ENCODE peak calls at places on chromosomes 11 and 22, in four cellular contexts. F is H1, C is GM12878, K is K562. A is an unnamed sample.
A peak's percentile ranks its signal among the peaks of the same experiment; 100 is the strongest.

GRCh38 chr11:57248780-57249383 is 11.8 kb upstream of the APLNR start:
- DNase-seq in F (peak; percentile 85), C (no peak), K (peak; percentile 74), A (peak; percentile 45)

GRCh38 chr22:44408227-44409192 is 89.5 kb downstream of the RTL6 start:
- DNase-seq in F (no peak), C (no peak), K (no peak), A (no peak)

GRCh38 chr11:125903753-125904659 is at the start of gene DDX25:
- DNase-seq in F (peak; percentile 84), C (no peak), K (no peak), A (no peak)

GRCh38 chr22:16955678-16956210 is 52.3 kb downstream of the GAB4 start:
- DNase-seq in F (peak; percentile 20), C (no peak), K (no peak), A (no peak)

GRCh38 chr22:49618689-49618953 is 209.1 kb downstream of the BRD1 start:
- DNase-seq in F (no peak), C (no peak), K (no peak), A (no peak)

GRCh38 chr11:23123766-23124165 is 263.5 kb upstream of the CCDC179 start:
- DNase-seq in F (no peak), C (no peak), K (no peak), A (no peak)

GRCh38 chr22:38290347-38290746 is 17.5 kb upstream of the TMEM184B start:
- DNase-seq in F (no peak), C (no peak), K (no peak), A (no peak)

GRCh38 chr11:113162590-113162961 is 151.8 kb upstream of the TTC12 start:
- DNase-seq in F (no peak), C (no peak), K (no peak), A (no peak)

GRCh38 chr11:84089072-84090057 is 803.2 kb upstream of the CCDC90B start:
- DNase-seq in F (no peak), C (no peak), K (no peak), A (peak; percentile 1)

GRCh38 chr11:130710442-130711101 is 205.7 kb downstream of the SNX19 start:
- DNase-seq in F (no peak), C (no peak), K (no peak), A (no peak)

GRCh38 chr22:38440747-38441350 is 14.2 kb downstream of the KCNJ4 start:
- DNase-seq in F (no peak), C (no peak), K (no peak), A (no peak)

GRCh38 chr11:59206635-59207034 is 6.1 kb downstream of the MPEG1 start:
- DNase-seq in F (peak; percentile 65), C (no peak), K (peak; percentile 30), A (peak; percentile 42)

GRCh38 chr22:39439170-39439569 is 17.6 kb upstream of the MGAT3 start:
- DNase-seq in F (no peak), C (no peak), K (peak; percentile 36), A (peak; percentile 25)

GRCh38 chr22:19765477-19766234 is 5.1 kb downstream of the TBX1 start:
- DNase-seq in F (peak; percentile 84), C (no peak), K (peak; percentile 70), A (no peak)

GRCh38 chr11:131802416-131802815 is 432.0 kb downstream of the NTM start:
- DNase-seq in F (no peak), C (no peak), K (no peak), A (no peak)

GRCh38 chr22:24768537-24769374 is 5.8 kb downstream of the PIWIL3 start:
- DNase-seq in F (peak; percentile 76), C (no peak), K (peak; percentile 55), A (peak; percentile 55)

GRCh38 chr11:108669711-108670110 is 4.8 kb downstream of the DDX10 start:
- DNase-seq in F (no peak), C (no peak), K (no peak), A (no peak)

GRCh38 chr11:62923634-62924411 is 2.7 kb upstream of the CHRM1 start:
- DNase-seq in F (peak; percentile 71), C (peak; percentile 21), K (no peak), A (no peak)

GRCh38 chr22:47043835-47044721 is 281.6 kb downstream of the TBC1D22A start:
- DNase-seq in F (no peak), C (no peak), K (no peak), A (no peak)

GRCh38 chr22:25818541-25818940 is 76.6 kb downstream of the MYO18B start:
- DNase-seq in F (no peak), C (no peak), K (no peak), A (no peak)

GRCh38 chr11:705646-706438 is at the start of gene EPS8L2:
- DNase-seq in F (peak; percentile 73), C (no peak), K (peak; percentile 82), A (no peak)
- TF ChIP-seq BRCA1 in F (no peak), C (no peak), K (no peak), A (no peak)

GRCh38 chr11:6920702-6921101 is at the start of gene OR2D3:
- DNase-seq in F (no peak), C (no peak), K (no peak), A (no peak)
- TF ChIP-seq ATF3 in F (no peak), C (no peak), K (no peak), A (no peak)

GRCh38 chr11:61546663-61547062 is 34.2 kb downstream of the SYT7 start:
- DNase-seq in F (no peak), C (no peak), K (no peak), A (no peak)
- TF ChIP-seq BRCA1 in F (no peak), C (no peak), K (no peak), A (no peak)

GRCh38 chr11:12105471-12105870 is 4.9 kb upstream of the MICAL2 start:
- DNase-seq in F (no peak), C (no peak), K (no peak), A (no peak)
- TF ChIP-seq ATF3 in F (no peak), C (no peak), K (no peak), A (no peak)

GRCh38 chr11:64924910-64925284 is 408 bp downstream of the PPP2R5B start:
- DNase-seq in F (peak; percentile 61), C (no peak), K (no peak), A (no peak)
- TF ChIP-seq BRCA1 in F (no peak), C (no peak), K (no peak), A (no peak)

GRCh38 chr11:72760543-72761400 is 8.6 kb upstream of the ARAP1 start:
- DNase-seq in F (no peak), C (no peak), K (no peak), A (no peak)
- TF ChIP-seq ATF3 in F (no peak), C (no peak), K (no peak), A (no peak)